ENCODE peak calls at places on chromosomes 5 and 9, in nine cellular contexts. One of them, this sample, is unnamed.

GRCh38 chr5:176133289-176133870 is 104.8 kb upstream of the SIMC1 start:
- DNase-seq in activated CD8-positive, alpha-beta memory T cell treated with anti-CD3 and anti-CD28 coated beads for 48 hours: no peak
- DNase-seq in left colon: no peak
- DNase-seq in renal cortical epithelial cell: no peak
- DNase-seq in HuH-7: no peak
- DNase-seq in HTR-8/SVneo: no peak
- DNase-seq in stomach: peak; percentile 40
- DNase-seq in activated CD4-positive, CD25-positive, alpha-beta regulatory T cell treated with anti-CD3 and anti-CD28 coated beads, Interleukin-2, amount 50 U/mL, for 72 hours: no peak
- DNase-seq in substantia nigra: no peak
- DNase-seq in this sample: no peak

GRCh38 chr5:32251864-32252458 is 60.8 kb downstream of the MTMR12 start:
- DNase-seq in substantia nigra: no peak
- DNase-seq in HuH-7: no peak
- DNase-seq in renal cortical epithelial cell: no peak
- DNase-seq in left colon: no peak
- DNase-seq in activated CD8-positive, alpha-beta memory T cell treated with anti-CD3 and anti-CD28 coated beads for 48 hours: no peak
- DNase-seq in HTR-8/SVneo: no peak
- DNase-seq in activated CD4-positive, CD25-positive, alpha-beta regulatory T cell treated with anti-CD3 and anti-CD28 coated beads, Interleukin-2, amount 50 U/mL, for 72 hours: no peak
- DNase-seq in stomach: no peak
- DNase-seq in this sample: no peak

GRCh38 chr9:112378441-112379176 is 1.3 kb upstream of the HSDL2 start:
- DNase-seq in stomach: no peak
- DNase-seq in renal cortical epithelial cell: peak; percentile 49
- DNase-seq in HTR-8/SVneo: no peak
- DNase-seq in substantia nigra: peak; percentile 2
- DNase-seq in left colon: peak; percentile 47
- DNase-seq in activated CD4-positive, CD25-positive, alpha-beta regulatory T cell treated with anti-CD3 and anti-CD28 coated beads, Interleukin-2, amount 50 U/mL, for 72 hours: peak; percentile 32
- DNase-seq in HuH-7: no peak
- DNase-seq in activated CD8-positive, alpha-beta memory T cell treated with anti-CD3 and anti-CD28 coated beads for 48 hours: no peak
- DNase-seq in this sample: no peak

GRCh38 chr5:114367029-114367428 is 5.2 kb downstream of the KCNN2 start:
- DNase-seq in activated CD4-positive, CD25-positive, alpha-beta regulatory T cell treated with anti-CD3 and anti-CD28 coated beads, Interleukin-2, amount 50 U/mL, for 72 hours: no peak
- DNase-seq in activated CD8-positive, alpha-beta memory T cell treated with anti-CD3 and anti-CD28 coated beads for 48 hours: no peak
- DNase-seq in HuH-7: no peak
- DNase-seq in HTR-8/SVneo: no peak
- DNase-seq in renal cortical epithelial cell: peak; percentile 11
- DNase-seq in substantia nigra: no peak
- DNase-seq in stomach: no peak
- DNase-seq in left colon: no peak
- DNase-seq in this sample: no peak

GRCh38 chr5:138354926-138355378 is 2.5 kb downstream of the KDM3B start:
- DNase-seq in stomach: no peak
- DNase-seq in activated CD4-positive, CD25-positive, alpha-beta regulatory T cell treated with anti-CD3 and anti-CD28 coated beads, Interleukin-2, amount 50 U/mL, for 72 hours: peak; percentile 48
- DNase-seq in activated CD8-positive, alpha-beta memory T cell treated with anti-CD3 and anti-CD28 coated beads for 48 hours: no peak
- DNase-seq in substantia nigra: no peak
- DNase-seq in left colon: no peak
- DNase-seq in renal cortical epithelial cell: peak; percentile 92
- DNase-seq in HTR-8/SVneo: peak; percentile 80
- DNase-seq in HuH-7: no peak
- DNase-seq in this sample: no peak

GRCh38 chr5:89064054-89064453 is 181.1 kb upstream of the MEF2C start:
- DNase-seq in activated CD4-positive, CD25-positive, alpha-beta regulatory T cell treated with anti-CD3 and anti-CD28 coated beads, Interleukin-2, amount 50 U/mL, for 72 hours: no peak
- DNase-seq in renal cortical epithelial cell: peak; percentile 26
- DNase-seq in stomach: no peak
- DNase-seq in left colon: no peak
- DNase-seq in HuH-7: no peak
- DNase-seq in HTR-8/SVneo: no peak
- DNase-seq in substantia nigra: no peak
- DNase-seq in activated CD8-positive, alpha-beta memory T cell treated with anti-CD3 and anti-CD28 coated beads for 48 hours: no peak
- DNase-seq in this sample: no peak

GRCh38 chr9:14870086-14870485 is 40.1 kb downstream of the FREM1 start:
- DNase-seq in activated CD8-positive, alpha-beta memory T cell treated with anti-CD3 and anti-CD28 coated beads for 48 hours: no peak
- DNase-seq in renal cortical epithelial cell: no peak
- DNase-seq in HTR-8/SVneo: no peak
- DNase-seq in substantia nigra: no peak
- DNase-seq in left colon: no peak
- DNase-seq in activated CD4-positive, CD25-positive, alpha-beta regulatory T cell treated with anti-CD3 and anti-CD28 coated beads, Interleukin-2, amount 50 U/mL, for 72 hours: no peak
- DNase-seq in HuH-7: no peak
- DNase-seq in stomach: no peak
- DNase-seq in this sample: no peak

GRCh38 chr5:125776656-125777055 is 646.6 kb upstream of the GRAMD2B start:
- DNase-seq in HTR-8/SVneo: no peak
- DNase-seq in renal cortical epithelial cell: no peak
- DNase-seq in stomach: no peak
- DNase-seq in HuH-7: no peak
- DNase-seq in activated CD8-positive, alpha-beta memory T cell treated with anti-CD3 and anti-CD28 coated beads for 48 hours: no peak
- DNase-seq in activated CD4-positive, CD25-positive, alpha-beta regulatory T cell treated with anti-CD3 and anti-CD28 coated beads, Interleukin-2, amount 50 U/mL, for 72 hours: no peak
- DNase-seq in substantia nigra: no peak
- DNase-seq in left colon: no peak
- DNase-seq in this sample: no peak

GRCh38 chr9:69104830-69105527 is 69.1 kb upstream of the TJP2 start:
- DNase-seq in HTR-8/SVneo: no peak
- DNase-seq in activated CD8-positive, alpha-beta memory T cell treated with anti-CD3 and anti-CD28 coated beads for 48 hours: no peak
- DNase-seq in renal cortical epithelial cell: peak; percentile 62
- DNase-seq in stomach: peak; percentile 85
- DNase-seq in left colon: peak; percentile 95
- DNase-seq in substantia nigra: no peak
- DNase-seq in activated CD4-positive, CD25-positive, alpha-beta regulatory T cell treated with anti-CD3 and anti-CD28 coated beads, Interleukin-2, amount 50 U/mL, for 72 hours: no peak
- DNase-seq in HuH-7: peak; percentile 35
- DNase-seq in this sample: peak; percentile 40

GRCh38 chr5:56060276-56061110 is 65.7 kb upstream of the IL6ST start:
- DNase-seq in HTR-8/SVneo: no peak
- DNase-seq in substantia nigra: no peak
- DNase-seq in HuH-7: no peak
- DNase-seq in stomach: no peak
- DNase-seq in left colon: no peak
- DNase-seq in activated CD8-positive, alpha-beta memory T cell treated with anti-CD3 and anti-CD28 coated beads for 48 hours: no peak
- DNase-seq in renal cortical epithelial cell: peak; percentile 64
- DNase-seq in activated CD4-positive, CD25-positive, alpha-beta regulatory T cell treated with anti-CD3 and anti-CD28 coated beads, Interleukin-2, amount 50 U/mL, for 72 hours: no peak
- DNase-seq in this sample: no peak

GRCh38 chr5:75049581-75050274 is 2.6 kb downstream of the GCNT4 start:
- DNase-seq in renal cortical epithelial cell: peak; percentile 66
- DNase-seq in activated CD8-positive, alpha-beta memory T cell treated with anti-CD3 and anti-CD28 coated beads for 48 hours: no peak
- DNase-seq in HTR-8/SVneo: peak; percentile 45
- DNase-seq in stomach: peak; percentile 70
- DNase-seq in HuH-7: peak; percentile 58
- DNase-seq in activated CD4-positive, CD25-positive, alpha-beta regulatory T cell treated with anti-CD3 and anti-CD28 coated beads, Interleukin-2, amount 50 U/mL, for 72 hours: peak; percentile 61
- DNase-seq in left colon: peak; percentile 74
- DNase-seq in substantia nigra: no peak
- DNase-seq in this sample: peak; percentile 28

GRCh38 chr9:27441741-27442070 is 82.4 kb upstream of the IFNK start:
- DNase-seq in substantia nigra: no peak
- DNase-seq in HuH-7: no peak
- DNase-seq in activated CD8-positive, alpha-beta memory T cell treated with anti-CD3 and anti-CD28 coated beads for 48 hours: no peak
- DNase-seq in activated CD4-positive, CD25-positive, alpha-beta regulatory T cell treated with anti-CD3 and anti-CD28 coated beads, Interleukin-2, amount 50 U/mL, for 72 hours: no peak
- DNase-seq in renal cortical epithelial cell: no peak
- DNase-seq in left colon: no peak
- DNase-seq in HTR-8/SVneo: no peak
- DNase-seq in stomach: no peak
- DNase-seq in this sample: no peak

GRCh38 chr9:113573303-113573958 is 109.9 kb downstream of the RGS3 start:
- DNase-seq in activated CD8-positive, alpha-beta memory T cell treated with anti-CD3 and anti-CD28 coated beads for 48 hours: no peak
- DNase-seq in HTR-8/SVneo: no peak
- DNase-seq in activated CD4-positive, CD25-positive, alpha-beta regulatory T cell treated with anti-CD3 and anti-CD28 coated beads, Interleukin-2, amount 50 U/mL, for 72 hours: no peak
- DNase-seq in stomach: no peak
- DNase-seq in HuH-7: no peak
- DNase-seq in renal cortical epithelial cell: no peak
- DNase-seq in substantia nigra: no peak
- DNase-seq in left colon: peak; percentile 5
- DNase-seq in this sample: no peak

GRCh38 chr5:142017832-142018427 is 5.1 kb upstream of the GNPDA1 start:
- DNase-seq in left colon: no peak
- DNase-seq in substantia nigra: no peak
- DNase-seq in HuH-7: no peak
- DNase-seq in activated CD8-positive, alpha-beta memory T cell treated with anti-CD3 and anti-CD28 coated beads for 48 hours: no peak
- DNase-seq in HTR-8/SVneo: no peak
- DNase-seq in activated CD4-positive, CD25-positive, alpha-beta regulatory T cell treated with anti-CD3 and anti-CD28 coated beads, Interleukin-2, amount 50 U/mL, for 72 hours: no peak
- DNase-seq in stomach: no peak
- DNase-seq in renal cortical epithelial cell: no peak
- DNase-seq in this sample: no peak

GRCh38 chr9:134928796-134929559 is 11.3 kb upstream of the FCN1 start:
- DNase-seq in substantia nigra: no peak
- DNase-seq in renal cortical epithelial cell: no peak
- DNase-seq in stomach: no peak
- DNase-seq in HuH-7: no peak
- DNase-seq in activated CD8-positive, alpha-beta memory T cell treated with anti-CD3 and anti-CD28 coated beads for 48 hours: no peak
- DNase-seq in HTR-8/SVneo: no peak
- DNase-seq in activated CD4-positive, CD25-positive, alpha-beta regulatory T cell treated with anti-CD3 and anti-CD28 coated beads, Interleukin-2, amount 50 U/mL, for 72 hours: no peak
- DNase-seq in left colon: peak; percentile 51
- DNase-seq in this sample: no peak

GRCh38 chr5:36763454-36763853 is 113.1 kb upstream of the NIPBL start:
- DNase-seq in activated CD8-positive, alpha-beta memory T cell treated with anti-CD3 and anti-CD28 coated beads for 48 hours: no peak
- DNase-seq in HuH-7: no peak
- DNase-seq in left colon: no peak
- DNase-seq in HTR-8/SVneo: no peak
- DNase-seq in renal cortical epithelial cell: no peak
- DNase-seq in stomach: no peak
- DNase-seq in substantia nigra: no peak
- DNase-seq in activated CD4-positive, CD25-positive, alpha-beta regulatory T cell treated with anti-CD3 and anti-CD28 coated beads, Interleukin-2, amount 50 U/mL, for 72 hours: no peak
- DNase-seq in this sample: no peak

GRCh38 chr5:1281038-1281882 is 13.6 kb downstream of the TERT start:
- DNase-seq in activated CD4-positive, CD25-positive, alpha-beta regulatory T cell treated with anti-CD3 and anti-CD28 coated beads, Interleukin-2, amount 50 U/mL, for 72 hours: no peak
- DNase-seq in HTR-8/SVneo: no peak
- DNase-seq in stomach: no peak
- DNase-seq in left colon: peak; percentile 13
- DNase-seq in substantia nigra: no peak
- DNase-seq in activated CD8-positive, alpha-beta memory T cell treated with anti-CD3 and anti-CD28 coated beads for 48 hours: no peak
- DNase-seq in renal cortical epithelial cell: no peak
- DNase-seq in HuH-7: no peak
- DNase-seq in this sample: no peak

GRCh38 chr9:134301387-134302129 is 24.7 kb upstream of the RXRA start:
- DNase-seq in activated CD8-positive, alpha-beta memory T cell treated with anti-CD3 and anti-CD28 coated beads for 48 hours: peak; percentile 49
- DNase-seq in renal cortical epithelial cell: no peak
- DNase-seq in substantia nigra: no peak
- DNase-seq in HuH-7: no peak
- DNase-seq in left colon: no peak
- DNase-seq in activated CD4-positive, CD25-positive, alpha-beta regulatory T cell treated with anti-CD3 and anti-CD28 coated beads, Interleukin-2, amount 50 U/mL, for 72 hours: no peak
- DNase-seq in HTR-8/SVneo: no peak
- DNase-seq in stomach: no peak
- DNase-seq in this sample: no peak

This sample was measured in prostate gland.